ENCODE peak calls at places on chromosome 5, in eight cellular contexts. X, O, Y, N, F, M, I and W are unnamed samples.

GRCh38 chr5:54090495-54091084 is 219.8 kb downstream of the ARL15 start:
- DNase-seq in X (no peak), O (no peak), Y (peak; percentile 76), N (no peak), F (no peak), M (peak; percentile 68), I (no peak), W (no peak)

GRCh38 chr5:84437673-84438315 is 53.1 kb upstream of the EDIL3 start:
- DNase-seq in X (no peak), O (no peak), Y (no peak), N (no peak), F (no peak), M (no peak), I (no peak), W (no peak)

GRCh38 chr5:137304227-137304874 is 194.8 kb downstream of the SPOCK1 start:
- DNase-seq in X (no peak), O (peak; percentile 34), Y (no peak), N (no peak), F (peak; percentile 46), M (no peak), I (no peak), W (no peak)

GRCh38 chr5:104049752-104050151 is 487.2 kb upstream of the NUDT12 start:
- DNase-seq in X (no peak), O (no peak), Y (no peak), N (no peak), F (no peak), M (no peak), I (no peak), W (no peak)

GRCh38 chr5:119255571-119256356 is 100.1 kb upstream of the TNFAIP8 start:
- DNase-seq in X (no peak), O (no peak), Y (peak; percentile 38), N (peak; percentile 7), F (no peak), M (peak; percentile 58), I (no peak), W (peak; percentile 72)

GRCh38 chr5:2701592-2701991 is 49.9 kb downstream of the IRX2 start:
- DNase-seq in X (no peak), O (no peak), Y (no peak), N (no peak), F (no peak), M (no peak), I (no peak), W (no peak)

GRCh38 chr5:68046445-68046844 is 169.1 kb upstream of the PIK3R1 start:
- DNase-seq in X (no peak), O (no peak), Y (no peak), N (peak; percentile 34), F (no peak), M (peak; percentile 49), I (peak; percentile 42), W (no peak)

GRCh38 chr5:19064094-19064493 is 923.9 kb downstream of the CDH18 start:
- DNase-seq in X (no peak), O (no peak), Y (no peak), N (no peak), F (no peak), M (no peak), I (no peak), W (no peak)

GRCh38 chr5:74543162-74543995 is 97.1 kb downstream of the ENC1 start:
- DNase-seq in X (no peak), O (no peak), Y (peak; percentile 15), N (peak; percentile 86), F (no peak), M (peak; percentile 99), I (peak; percentile 66), W (peak; percentile 57)

GRCh38 chr5:122863240-122863639 is 17.8 kb downstream of the SNX24 start:
- DNase-seq in X (no peak), O (no peak), Y (peak; percentile 80), N (no peak), F (no peak), M (no peak), I (no peak), W (no peak)

GRCh38 chr5:55037046-55037771 is 13.2 kb downstream of the GZMK start:
- DNase-seq in X (no peak), O (no peak), Y (no peak), N (no peak), F (no peak), M (no peak), I (no peak), W (no peak)

GRCh38 chr5:18744990-18745590 is 1110.8 kb downstream of the TAF11L14 start:
- DNase-seq in X (no peak), O (no peak), Y (peak; percentile 19), N (peak; percentile 58), F (no peak), M (no peak), I (no peak), W (no peak)

GRCh38 chr5:144267961-144268513 is 97.4 kb downstream of the KCTD16 start:
- DNase-seq in X (no peak), O (no peak), Y (no peak), N (no peak), F (no peak), M (no peak), I (no peak), W (no peak)

GRCh38 chr5:127355342-127355741 is 64.7 kb downstream of the MEGF10 start:
- DNase-seq in X (no peak), O (no peak), Y (no peak), N (no peak), F (no peak), M (no peak), I (no peak), W (no peak)

GRCh38 chr5:5359623-5360022 is 62.9 kb upstream of the ICE1 start:
- DNase-seq in X (no peak), O (no peak), Y (no peak), N (no peak), F (no peak), M (no peak), I (no peak), W (no peak)

GRCh38 chr5:181207214-181207959 is 2.4 kb upstream of the TRIM7 start:
- DNase-seq in X (peak; percentile 94), O (peak; percentile 85), Y (peak; percentile 94), N (peak; percentile 86), F (peak; percentile 83), M (peak; percentile 93), I (peak; percentile 77), W (peak; percentile 88)

GRCh38 chr5:74995931-74996330 is 56.4 kb downstream of the GCNT4 start:
- DNase-seq in X (no peak), O (no peak), Y (no peak), N (no peak), F (no peak), M (no peak), I (no peak), W (no peak)

GRCh38 chr5:14257995-14258403 is 114.9 kb downstream of the TRIO start:
- DNase-seq in X (no peak), O (no peak), Y (no peak), N (no peak), F (no peak), M (no peak), I (no peak), W (no peak)

GRCh38 chr5:145465487-145466263 is 369.5 kb downstream of the PRELID2 start:
- DNase-seq in X (no peak), O (no peak), Y (no peak), N (no peak), F (no peak), M (no peak), I (no peak), W (no peak)

GRCh38 chr5:135243194-135244191 is 155.5 kb downstream of the MACROH2A1 start:
- DNase-seq in X (no peak), O (peak; percentile 39), Y (no peak), N (no peak), F (peak; percentile 27), M (no peak), I (peak; percentile 58), W (no peak)

GRCh38 chr5:177431317-177432142 is 5.1 kb downstream of the GRK6 start:
- DNase-seq in X (peak; percentile 77), O (peak; percentile 36), Y (no peak), N (no peak), F (peak; percentile 55), M (no peak), I (no peak), W (no peak)

GRCh38 chr5:96636601-96637000 is 25.6 kb upstream of the CAST start:
- DNase-seq in X (no peak), O (no peak), Y (no peak), N (no peak), F (no peak), M (no peak), I (no peak), W (no peak)

GRCh38 chr5:124527220-124527991 is 219.0 kb downstream of the ZNF608 start:
- DNase-seq in X (no peak), O (no peak), Y (no peak), N (no peak), F (no peak), M (no peak), I (no peak), W (no peak)

GRCh38 chr5:152736906-152737305 is 331.8 kb upstream of the NMUR2 start:
- DNase-seq in X (no peak), O (no peak), Y (no peak), N (no peak), F (no peak), M (no peak), I (no peak), W (no peak)
- H3K4me1 ChIP-seq in X (no peaks in the 10 kb centered on the region), O (no peaks in the 10 kb centered on the region), Y (no peaks in the 10 kb centered on the region), N (no peaks in the 10 kb centered on the region), F (no peaks in the 10 kb centered on the region), M (no peaks in the 10 kb centered on the region), I (no peaks in the 10 kb centered on the region), W (no peaks in the 10 kb centered on the region)

DNA sequence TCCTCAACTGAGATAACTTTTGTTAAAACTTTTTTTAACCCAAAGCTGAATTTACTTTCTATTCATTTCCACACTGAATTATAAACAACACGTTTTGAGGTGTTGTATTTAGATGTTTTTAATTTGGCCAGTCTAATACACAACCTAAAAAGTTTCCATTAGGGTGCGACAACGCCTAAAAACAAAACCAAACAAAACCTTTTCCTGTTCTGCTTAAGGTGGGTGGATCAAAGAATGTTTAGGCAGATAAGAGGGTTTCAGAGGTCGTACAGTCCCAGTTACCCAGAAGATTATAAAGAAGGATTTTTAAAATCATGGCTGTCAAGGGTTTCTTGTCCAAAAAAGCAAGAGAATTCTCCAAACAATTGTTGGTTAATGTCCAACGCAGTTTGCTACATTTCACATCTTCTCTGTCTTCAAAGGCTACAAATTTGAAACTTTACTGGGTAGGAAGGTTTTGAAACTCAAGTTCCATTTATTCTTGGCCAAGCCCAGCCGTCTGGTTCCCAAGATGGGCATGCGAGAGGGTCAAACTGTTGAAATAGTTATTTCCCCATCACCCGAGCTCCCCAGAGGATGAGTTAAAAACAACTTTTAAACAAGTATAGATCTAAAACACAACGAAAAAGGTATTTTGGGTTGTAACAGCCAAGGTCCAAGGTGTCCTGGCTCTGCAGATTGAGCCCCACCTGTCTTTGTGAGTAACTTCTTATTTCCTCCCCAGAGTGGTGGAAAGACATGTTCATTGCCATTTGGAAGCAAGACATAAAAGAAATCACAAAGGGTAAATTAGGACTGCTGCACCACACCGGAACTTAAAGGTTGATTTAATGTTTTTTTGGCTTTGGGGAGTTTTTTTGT is 122.8 kb upstream of the MAP3K1 start:
- DNase-seq in X (no peak), O (no peak), Y (no peak), N (no peak), F (no peak), M (no peak), I (no peak), W (no peak)
- H3K4me1 ChIP-seq in X (no peaks in the 10 kb centered on the region), O (peaks cover 17% of the 10 kb centered on the region), Y (peaks cover 4% of the 10 kb centered on the region), N (no peaks in the 10 kb centered on the region), F (peaks cover 7% of the 10 kb centered on the region), M (no peaks in the 10 kb centered on the region), I (no peaks in the 10 kb centered on the region), W (no peaks in the 10 kb centered on the region)

GRCh38 chr5:87116821-87117512 is 150.7 kb upstream of the RASA1 start:
- DNase-seq in X (no peak), O (no peak), Y (no peak), N (no peak), F (no peak), M (no peak), I (no peak), W (no peak)
- H3K4me1 ChIP-seq in X (peaks cover 4% of the 10 kb centered on the region), O (no peaks in the 10 kb centered on the region), Y (peaks cover 62% of the 10 kb centered on the region), N (peaks cover 48% of the 10 kb centered on the region), F (no peaks in the 10 kb centered on the region), M (peaks cover 19% of the 10 kb centered on the region), I (peaks cover 20% of the 10 kb centered on the region), W (no peaks in the 10 kb centered on the region)

GRCh38 chr5:81749186-81749561 is 1.7 kb downstream of the SSBP2 start:
- DNase-seq in X (no peak), O (no peak), Y (no peak), N (no peak), F (no peak), M (no peak), I (no peak), W (no peak)
- H3K4me1 ChIP-seq in X (no peaks in the 10 kb centered on the region), O (peaks cover 51% of the 10 kb centered on the region), Y (peaks cover 28% of the 10 kb centered on the region), N (peaks cover 21% of the 10 kb centered on the region), F (peaks cover 47% of the 10 kb centered on the region), M (peaks cover 67% of the 10 kb centered on the region), I (peaks cover 77% of the 10 kb centered on the region), W (peaks cover 30% of the 10 kb centered on the region)